ENCODE peak calls at places on chromosomes 3 and 15, in six cellular contexts. P, A, S, K, O and B are unnamed samples.

GRCh38 chr3:113260980-113261920 is 49.9 kb downstream of the BOC start:
- DNase-seq in P (no peak), A (no peak), S (no peak), K (no peak), O (no peak), B (no peak)

GRCh38 chr3:156948402-156949210 is 122.5 kb downstream of the LEKR1 start:
- DNase-seq in P (no peak), A (no peak), S (no peak), K (no peak), O (no peak), B (no peak)

GRCh38 chr3:69110941-69111546 is 11.4 kb downstream of the LMOD3 start:
- DNase-seq in P (no peak), A (no peak), S (no peak), K (no peak), O (no peak), B (no peak)

GRCh38 chr3:176032043-176032442 is 1165.2 kb downstream of the TBL1XR1 start:
- DNase-seq in P (no peak), A (no peak), S (no peak), K (no peak), O (no peak), B (no peak)

GRCh38 chr3:183485093-183485492 is 56.7 kb upstream of the MCF2L2 start:
- DNase-seq in P (no peak), A (no peak), S (no peak), K (no peak), O (no peak), B (no peak)

GRCh38 chr3:9385209-9385936 is 12.0 kb upstream of the SETD5 start:
- DNase-seq in P (no peak), A (no peak), S (no peak), K (no peak), O (no peak), B (no peak)

GRCh38 chr15:54082836-54083492 is 104.7 kb downstream of the UNC13C start:
- DNase-seq in P (no peak), A (no peak), S (peak), K (no peak), O (no peak), B (peak)

GRCh38 chr3:50151728-50152127 is 3.4 kb upstream of the SEMA3F start:
- DNase-seq in P (no peak), A (no peak), S (no peak), K (no peak), O (no peak), B (no peak)

GRCh38 chr3:29153811-29154210 is 127.1 kb upstream of the RBMS3 start:
- DNase-seq in P (peak), A (no peak), S (peak), K (no peak), O (no peak), B (peak)

GRCh38 chr3:5197470-5198312 is 10.2 kb downstream of the EDEM1 start:
- DNase-seq in P (no peak), A (no peak), S (peak), K (no peak), O (no peak), B (no peak)

GRCh38 chr15:31468911-31469800 is 142.5 kb downstream of the KLF13 start:
- DNase-seq in P (no peak), A (no peak), S (no peak), K (no peak), O (no peak), B (no peak)

GRCh38 chr3:194200422-194201060 is 64.6 kb downstream of the HES1 start:
- DNase-seq in P (no peak), A (no peak), S (no peak), K (no peak), O (no peak), B (no peak)

GRCh38 chr3:136957751-136958288 is at the start of gene IL20RB:
- DNase-seq in P (no peak), A (no peak), S (no peak), K (no peak), O (no peak), B (no peak)